ENCODE peak calls at places on chromosomes 4 and X, in eight cellular contexts. U is KBM-7; X is AG09309; C is right atrium auricular region; B is stimulated activated CD4-positive, alpha-beta T cell treated with anti-CD3 and anti-CD28 coated beads, Interleukin-4, amount 100 ng/mL, for 4 hours; V is NCI-H524; P is GM20000; O is midbrain. N is an unnamed sample.

GRCh38 chr4:102404551-102404969 is 59.3 kb upstream of the SLC39A8 start:
- DNase-seq in O (no peak), X (peak; percentile 41), V (no peak), P (no peak), U (peak; percentile 9), B (no peak), C (no peak), N (no peak)

GRCh38 chrX:15816886-15817285 is 26.6 kb downstream of the ZRSR2 start:
- DNase-seq in V (no peak), C (no peak), P (no peak), U (peak; percentile 69), O (no peak), B (peak; percentile 6), X (no peak), N (no peak)

GRCh38 chr4:34679228-34679627 is 1565.1 kb downstream of the ARAP2 start:
- DNase-seq in O (no peak), P (no peak), U (no peak), X (no peak), C (no peak), B (no peak), V (no peak), N (no peak)

GRCh38 chr4:187666634-187667033 is 328.9 kb upstream of the ZFP42 start:
- DNase-seq in P (no peak), C (no peak), V (no peak), B (no peak), O (peak; percentile 27), X (no peak), U (no peak), N (no peak)

GRCh38 chr4:111506706-111507105 is 638.5 kb upstream of the FAM241A start:
- DNase-seq in O (no peak), U (no peak), X (peak; percentile 61), P (no peak), V (no peak), C (no peak), B (no peak), N (no peak)

GRCh38 chrX:117511379-117511778 is 605.2 kb downstream of the KLHL13 start:
- DNase-seq in P (no peak), C (no peak), X (no peak), U (no peak), V (no peak), O (no peak), B (no peak), N (no peak)

GRCh38 chr4:105192474-105192873 is 45.8 kb downstream of the TET2 start:
- DNase-seq in O (no peak), B (no peak), X (no peak), C (no peak), P (no peak), V (no peak), U (no peak), N (no peak)

GRCh38 chrX:1587161-1587560 is 4.2 kb upstream of the AKAP17A start:
- DNase-seq in P (no peak), B (no peak), V (no peak), C (peak; percentile 21), U (no peak), X (no peak), O (no peak), N (no peak)

GRCh38 chr4:152936446-152937279 is 540 bp downstream of the FHDC1 start:
- DNase-seq in O (no peak), X (no peak), B (no peak), P (peak; percentile 74), U (peak; percentile 40), V (no peak), C (no peak), N (peak; percentile 52)

GRCh38 chr4:73740353-73740778 is at the start of gene CXCL8:
- DNase-seq in B (peak; percentile 1), V (no peak), U (peak; percentile 85), P (no peak), C (peak; percentile 70), X (peak; percentile 44), O (peak; percentile 15), N (peak; percentile 76)

GRCh38 chrX:41600266-41600665 is 88.5 kb upstream of the GPR34 start:
- DNase-seq in X (no peak), O (no peak), P (no peak), U (no peak), B (no peak), V (no peak), C (no peak), N (no peak)

GRCh38 chr4:8641256-8641655 is 48.7 kb downstream of the CPZ start:
- DNase-seq in B (no peak), X (no peak), C (no peak), P (no peak), U (no peak), V (no peak), O (no peak), N (no peak)

GRCh38 chrX:124497386-124497785 is 151.0 kb downstream of the SH2D1A start:
- DNase-seq in O (no peak), B (no peak), X (no peak), C (no peak), U (no peak), V (no peak), P (no peak), N (no peak)

GRCh38 chr4:180828455-180829018 is 1414.7 kb upstream of the TENM3 start:
- DNase-seq in O (peak; percentile 73), U (peak; percentile 57), X (peak; percentile 57), C (no peak), B (no peak), P (peak; percentile 23), V (peak; percentile 32), N (no peak)

GRCh38 chr4:169345207-169345788 is 74.5 kb upstream of the SH3RF1 start:
- DNase-seq in V (no peak), C (no peak), X (peak; percentile 51), P (no peak), U (no peak), B (no peak), O (peak; percentile 57), N (no peak)

GRCh38 chrX:152136312-152136711 is 2.1 kb downstream of the MAGEA10 start:
- DNase-seq in P (no peak), B (no peak), U (peak; percentile 19), X (no peak), C (no peak), V (no peak), O (no peak), N (no peak)

GRCh38 chrX:139134316-139134715 is 396.2 kb upstream of the F9 start:
- DNase-seq in O (no peak), U (no peak), C (no peak), B (no peak), P (no peak), X (no peak), V (no peak), N (no peak)

GRCh38 chr4:7335363-7336066 is 99.2 kb downstream of the PSAPL1 start:
- DNase-seq in U (peak; percentile 64), X (no peak), B (no peak), V (peak; percentile 78), C (no peak), P (peak; percentile 76), O (peak; percentile 69), N (peak; percentile 75)

GRCh38 chr4:117331817-117332216 is 246.4 kb upstream of the TRAM1L1 start:
- DNase-seq in C (no peak), U (no peak), X (no peak), O (no peak), B (no peak), V (no peak), P (no peak), N (no peak)

GRCh38 chr4:6542951-6543350 is 32.0 kb upstream of the MAN2B2 start:
- DNase-seq in U (no peak), P (no peak), V (peak; percentile 80), X (no peak), B (no peak), C (no peak), O (no peak), N (no peak)

GRCh38 chr4:56817840-56818491 is 3.5 kb downstream of the SPINK2 start:
- DNase-seq in V (no peak), O (no peak), U (peak; percentile 44), P (peak; percentile 76), X (no peak), C (no peak), B (no peak), N (no peak)

GRCh38 chrX:357693-358471 is 28.8 kb downstream of the PPP2R3B start:
- DNase-seq in X (no peak), U (peak; percentile 36), V (no peak), B (peak; percentile 73), O (no peak), P (no peak), C (no peak), N (no peak)

GRCh38 chr4:10117424-10118354 is 1.1 kb upstream of the WDR1 start:
- DNase-seq in V (no peak), C (no peak), X (no peak), U (peak; percentile 65), P (no peak), O (peak; percentile 60), B (peak; percentile 56), N (peak; percentile 95)

GRCh38 chr4:88759039-88759631 is 61.5 kb upstream of the NAP1L5 start:
- DNase-seq in P (no peak), X (peak; percentile 18), O (peak; percentile 24), U (no peak), V (no peak), B (no peak), C (no peak), N (peak; percentile 26)

GRCh38 chr4:76011700-76012387 is 4.5 kb upstream of the CXCL9 start:
- DNase-seq in X (peak; percentile 11), B (no peak), O (peak; percentile 2), P (peak; percentile 63), U (no peak), V (no peak), C (no peak), N (no peak)

GRCh38 chrX:66638591-66639500 is at the start of gene EDA2R:
- DNase-seq in V (no peak), X (peak; percentile 50), B (peak; percentile 39), U (peak; percentile 73), P (peak; percentile 70), O (peak; percentile 9), C (no peak), N (peak; percentile 71)

GRCh38 chr4:152045781-152046571 is 285.2 kb upstream of the GATB start:
- DNase-seq in P (peak; percentile 67), C (no peak), B (no peak), U (no peak), O (no peak), X (no peak), V (peak; percentile 44), N (peak; percentile 64)

GRCh38 chr4:38452009-38452408 is 212.0 kb upstream of the KLF3 start:
- DNase-seq in X (no peak), B (no peak), P (no peak), O (no peak), V (no peak), U (no peak), C (no peak), N (no peak)

GRCh38 chr4:71239365-71239764 is 99.5 kb upstream of the SLC4A4 start:
- DNase-seq in P (no peak), X (no peak), C (no peak), O (no peak), V (no peak), U (no peak), B (no peak), N (no peak)

N was measured in thyroid gland.